ENCODE peak calls at places on chromosome X, in four cellular contexts. One of them, this sample, is unnamed.

GRCh38 chrX:39574178-39574577 is 523.6 kb downstream of the BCOR start:
- DNase-seq in psoas muscle: no peak
- DNase-seq in fibroblast of pulmonary artery: no peak
- DNase-seq in NCI-H2171: no peak
- DNase-seq in this sample: no peak

GRCh38 chrX:7586126-7586525 is 256.8 kb upstream of the VCX start:
- DNase-seq in NCI-H2171: no peak
- DNase-seq in psoas muscle: no peak
- DNase-seq in fibroblast of pulmonary artery: peak
- DNase-seq in this sample: no peak

GRCh38 chrX:39065051-39065871 is 264.0 kb downstream of the MID1IP1 start:
- DNase-seq in psoas muscle: no peak
- DNase-seq in NCI-H2171: peak
- DNase-seq in fibroblast of pulmonary artery: no peak
- DNase-seq in this sample: peak

GRCh38 chrX:27186671-27187070 is 276.5 kb downstream of the PPP4R3C start:
- DNase-seq in NCI-H2171: peak
- DNase-seq in psoas muscle: no peak
- DNase-seq in fibroblast of pulmonary artery: peak
- DNase-seq in this sample: peak

GRCh38 chrX:41481264-41482109 is 34.3 kb downstream of the NYX start:
- DNase-seq in fibroblast of pulmonary artery: no peak
- DNase-seq in NCI-H2171: no peak
- DNase-seq in psoas muscle: no peak
- DNase-seq in this sample: no peak

GRCh38 chrX:118603981-118604380 is 108.4 kb downstream of the DOCK11 start:
- DNase-seq in fibroblast of pulmonary artery: peak
- DNase-seq in psoas muscle: peak
- DNase-seq in NCI-H2171: no peak
- DNase-seq in this sample: peak

GRCh38 chrX:63889001-63889400 is 104.0 kb upstream of the ARHGEF9 start:
- DNase-seq in NCI-H2171: no peak
- DNase-seq in fibroblast of pulmonary artery: peak
- DNase-seq in psoas muscle: no peak
- DNase-seq in this sample: no peak

GRCh38 chrX:136736690-136737089 is 44.0 kb downstream of the ARHGEF6 start:
- DNase-seq in NCI-H2171: no peak
- DNase-seq in psoas muscle: no peak
- DNase-seq in fibroblast of pulmonary artery: no peak
- DNase-seq in this sample: no peak

GRCh38 chrX:11965436-11965835 is 172.8 kb upstream of the FRMPD4 start:
- DNase-seq in NCI-H2171: no peak
- DNase-seq in psoas muscle: no peak
- DNase-seq in fibroblast of pulmonary artery: no peak
- DNase-seq in this sample: no peak

GRCh38 chrX:39582091-39582490 is 515.7 kb downstream of the BCOR start:
- DNase-seq in fibroblast of pulmonary artery: no peak
- DNase-seq in psoas muscle: no peak
- DNase-seq in NCI-H2171: no peak
- DNase-seq in this sample: no peak

GRCh38 chrX:136497556-136498048 is at the start of gene HTATSF1:
- DNase-seq in NCI-H2171: no peak
- DNase-seq in psoas muscle: no peak
- DNase-seq in fibroblast of pulmonary artery: no peak
- DNase-seq in this sample: no peak

GRCh38 chrX:16462912-16463311 is 187.0 kb upstream of the S100G start:
- DNase-seq in psoas muscle: no peak
- DNase-seq in fibroblast of pulmonary artery: peak
- DNase-seq in NCI-H2171: no peak
- DNase-seq in this sample: no peak